ENCODE peak calls at places on chromosome 14, in six cellular contexts. G, A, E, N, U and H are unnamed samples.

GRCh38 chr14:68882235-68882634 is 89.4 kb upstream of the ZFP36L1 start:
- DNase-seq in G (no peak), A (no peak), E (no peak), N (no peak), U (no peak), H (no peak)

GRCh38 chr14:22552001-22552826 is 36.8 kb downstream of the DAD1 start:
- DNase-seq in G (no peak), A (no peak), E (no peak), N (no peak), U (no peak), H (no peak)

GRCh38 chr14:52286659-52287649 is 19.5 kb downstream of the PTGDR start:
- DNase-seq in G (no peak), A (peak), E (no peak), N (no peak), U (no peak), H (no peak)

GRCh38 chr14:56195219-56195618 is 77.0 kb downstream of the PELI2 start:
- DNase-seq in G (no peak), A (no peak), E (no peak), N (no peak), U (no peak), H (no peak)

GRCh38 chr14:99212646-99213045 is 59.4 kb downstream of the BCL11B start:
- DNase-seq in G (no peak), A (no peak), E (no peak), N (no peak), U (no peak), H (no peak)

GRCh38 chr14:88005978-88006851 is 1.3 kb downstream of the GPR65 start:
- DNase-seq in G (no peak), A (peak), E (no peak), N (no peak), U (no peak), H (no peak)

GRCh38 chr14:37403656-37404055 is 191.4 kb downstream of the FOXA1 start:
- DNase-seq in G (no peak), A (no peak), E (peak), N (no peak), U (no peak), H (no peak)

GRCh38 chr14:74459981-74460380 is 33.1 kb downstream of the NPC2 start:
- DNase-seq in G (no peak), A (no peak), E (no peak), N (no peak), U (no peak), H (no peak)

GRCh38 chr14:23252006-23252405 is 14.3 kb downstream of the RNF212B start:
- DNase-seq in G (no peak), A (no peak), E (no peak), N (no peak), U (no peak), H (no peak)

GRCh38 chr14:56207626-56208297 is 89.6 kb downstream of the PELI2 start:
- DNase-seq in G (no peak), A (no peak), E (no peak), N (no peak), U (no peak), H (no peak)

GRCh38 chr14:53842938-53843337 is 113.7 kb downstream of the BMP4 start:
- DNase-seq in G (no peak), A (no peak), E (no peak), N (no peak), U (no peak), H (no peak)

GRCh38 chr14:94349276-94349675 is 26.1 kb upstream of the SERPINA6 start:
- DNase-seq in G (no peak), A (no peak), E (no peak), N (no peak), U (no peak), H (no peak)

GRCh38 chr14:51828017-51828797 is 32.2 kb upstream of the GNG2 start:
- DNase-seq in G (no peak), A (peak), E (no peak), N (peak), U (no peak), H (no peak)

GRCh38 chr14:90383731-90384542 is 12.9 kb upstream of the CALM1 start:
- DNase-seq in G (peak), A (peak), E (peak), N (peak), U (peak), H (peak)

GRCh38 chr14:75182820-75183219 is 6.4 kb upstream of the TMED10 start:
- DNase-seq in G (no peak), A (no peak), E (no peak), N (no peak), U (no peak), H (no peak)

GRCh38 chr14:105962532-105962931 is 436.1 kb downstream of the TMEM121 start:
- DNase-seq in G (no peak), A (no peak), E (no peak), N (no peak), U (no peak), H (no peak)

GRCh38 chr14:104639889-104640548 is 35.4 kb upstream of the TMEM179 start:
- DNase-seq in G (peak), A (peak), E (peak), N (peak), U (peak), H (no peak)

GRCh38 chr14:96064866-96065265 is 25.7 kb downstream of the C14orf132 start:
- DNase-seq in G (peak), A (no peak), E (no peak), N (no peak), U (peak), H (no peak)